ENCODE peak calls at places on chromosomes 13 and 19, in seven cellular contexts. J is upper lobe of left lung, A is AG09319, F is tibial artery, B is neural crest cell, L is psoas muscle, N is PC-3. O is an unnamed sample.

GRCh38 chr13:23984541-23984940 is 87.2 kb upstream of the C1QTNF9B start:
- DNase-seq in A (no peak), N (peak; percentile 88), B (no peak), L (no peak), J (peak; percentile 72), F (no peak), O (no peak)

GRCh38 chr13:110272651-110273050 is 34.3 kb downstream of the COL4A1 start:
- DNase-seq in F (no peak), J (no peak), A (no peak), L (no peak), N (no peak), B (no peak), O (no peak)

GRCh38 chr13:97212540-97213146 is 9.5 kb upstream of the MBNL2 start:
- DNase-seq in N (peak; percentile 68), B (no peak), F (no peak), A (no peak), J (no peak), L (no peak), O (no peak)

GRCh38 chr13:79910869-79911540 is 429.9 kb downstream of the SPRY2 start:
- DNase-seq in F (no peak), J (no peak), B (no peak), A (no peak), N (no peak), L (no peak), O (no peak)

GRCh38 chr13:113651511-113652403 is 6.2 kb downstream of the ATP4B start:
- DNase-seq in J (peak; percentile 20), A (no peak), N (no peak), B (no peak), F (peak; percentile 12), L (no peak), O (peak; percentile 63)

GRCh38 chr13:91328726-91329125 is 18.8 kb upstream of the MIR17HG start:
- DNase-seq in N (no peak), B (no peak), L (no peak), F (no peak), J (no peak), A (no peak), O (no peak)

GRCh38 chr19:14116918-14117578 is 514 bp downstream of the PRKACA start:
- DNase-seq in J (peak; percentile 33), F (peak; percentile 39), N (no peak), B (no peak), L (peak; percentile 63), A (no peak), O (peak; percentile 78)

GRCh38 chr13:26202365-26202972 is 19.6 kb downstream of the RNF6 start:
- DNase-seq in N (no peak), F (no peak), B (no peak), J (no peak), L (no peak), A (no peak), O (no peak)

GRCh38 chr19:44113784-44114390 is 688 bp downstream of the ZNF225 start:
- DNase-seq in B (no peak), N (no peak), F (no peak), L (no peak), J (no peak), A (no peak), O (no peak)

GRCh38 chr19:7460562-7460966 is 28.3 kb downstream of the PEX11G start:
- DNase-seq in B (no peak), A (no peak), F (no peak), N (no peak), J (no peak), L (no peak), O (no peak)

GRCh38 chr19:8340341-8341096 is 2.5 kb downstream of the KANK3 start:
- DNase-seq in B (no peak), J (peak; percentile 72), A (no peak), L (peak; percentile 33), F (no peak), N (no peak), O (peak; percentile 81)

GRCh38 chr19:33957804-33958203 is 161.1 kb downstream of the KCTD15 start:
- DNase-seq in N (no peak), L (no peak), J (no peak), B (no peak), A (no peak), F (no peak), O (no peak)

GRCh38 chr19:38401148-38401547 is 1.7 kb upstream of the FAM98C start:
- DNase-seq in J (no peak), F (no peak), B (no peak), L (no peak), A (no peak), N (peak; percentile 58), O (no peak)

GRCh38 chr13:42970824-42971669 is 21.0 kb downstream of the EPSTI1 start:
- DNase-seq in F (peak; percentile 28), A (no peak), B (peak; percentile 15), N (peak; percentile 70), L (no peak), J (peak; percentile 33), O (no peak)

GRCh38 chr19:16447015-16447384 is 24.8 kb downstream of the EPS15L1 start:
- DNase-seq in B (no peak), L (peak; percentile 78), N (no peak), J (peak; percentile 94), A (peak; percentile 52), F (peak; percentile 91), O (peak; percentile 90)

GRCh38 chr13:73715910-73716257 is 418.3 kb downstream of the KLF12 start:
- DNase-seq in L (no peak), B (no peak), J (no peak), F (no peak), N (peak; percentile 14), A (no peak), O (no peak)

GRCh38 chr13:32881074-32881791 is 135.0 kb upstream of the KL start:
- DNase-seq in J (no peak), F (no peak), N (peak; percentile 33), A (no peak), B (no peak), L (no peak), O (no peak)

GRCh38 chr13:65460136-65460535 is 1770.0 kb downstream of the PCDH9 start:
- DNase-seq in N (no peak), L (no peak), J (no peak), B (no peak), A (no peak), F (no peak), O (no peak)

GRCh38 chr13:76836311-76836710 is 49.9 kb downstream of the KCTD12 start:
- DNase-seq in A (no peak), L (no peak), N (peak; percentile 56), J (no peak), B (no peak), F (no peak), O (no peak)

GRCh38 chr19:48814895-48815294 is 4.1 kb upstream of the BCAT2 start:
- DNase-seq in L (no peak), N (no peak), J (no peak), B (no peak), A (no peak), F (no peak), O (no peak)

GRCh38 chr19:2716722-2717637 is 4.2 kb downstream of the DIRAS1 start:
- DNase-seq in J (no peak), F (no peak), N (no peak), B (no peak), L (no peak), A (no peak), O (no peak)

GRCh38 chr13:41709511-41709910 is 251.4 kb downstream of the VWA8 start:
- DNase-seq in A (no peak), L (no peak), F (no peak), N (no peak), J (no peak), B (no peak), O (no peak)

GRCh38 chr19:4028334-4029246 is 21.1 kb downstream of the PIAS4 start:
- DNase-seq in A (no peak), J (no peak), L (no peak), F (no peak), N (no peak), B (no peak), O (peak; percentile 63)

GRCh38 chr13:97446448-97446847 is 12.5 kb downstream of the RAP2A start:
- DNase-seq in B (no peak), F (no peak), L (no peak), J (no peak), A (no peak), N (no peak), O (no peak)

GRCh38 chr13:91836554-91836953 is 438.1 kb downstream of the GPC5 start:
- DNase-seq in F (no peak), B (no peak), J (no peak), A (no peak), L (no peak), N (no peak), O (no peak)

GRCh38 chr13:93777504-93777903 is 550.9 kb downstream of the GPC6 start:
- DNase-seq in F (no peak), N (peak; percentile 53), L (no peak), A (no peak), J (no peak), B (no peak), O (no peak)

GRCh38 chr19:21891086-21891485 is 55.1 kb upstream of the ZNF43 start:
- DNase-seq in F (no peak), N (peak; percentile 2), L (no peak), A (no peak), J (no peak), B (no peak), O (no peak)

GRCh38 chr19:10454267-10454666 is 33.9 kb downstream of the PDE4A start:
- DNase-seq in L (no peak), A (no peak), B (peak; percentile 40), N (peak; percentile 22), J (no peak), F (no peak), O (no peak)

GRCh38 chr19:9709305-9709704 is 34.4 kb upstream of the ZNF562 start:
- DNase-seq in J (no peak), B (no peak), L (no peak), F (peak; percentile 45), A (no peak), N (no peak), O (no peak)

GRCh38 chr19:28980236-28980868 is 232.6 kb downstream of the UQCRFS1 start:
- DNase-seq in L (no peak), A (no peak), J (no peak), N (no peak), B (no peak), F (no peak), O (no peak)
- TF ChIP-seq CTCF in L (no peak), A (peak; percentile 61), J (no peak), N (no peak), B (peak; percentile 13), F (no peak), O (no peak)

GRCh38 chr19:49939721-49940481 is 10.6 kb upstream of the NUP62 start:
- DNase-seq in J (no peak), N (peak; percentile 30), L (no peak), F (no peak), A (no peak), B (no peak), O (no peak)
- TF ChIP-seq CTCF in J (no peak), N (peak; percentile 52), L (no peak), F (no peak), A (no peak), B (no peak), O (no peak)

DNA sequence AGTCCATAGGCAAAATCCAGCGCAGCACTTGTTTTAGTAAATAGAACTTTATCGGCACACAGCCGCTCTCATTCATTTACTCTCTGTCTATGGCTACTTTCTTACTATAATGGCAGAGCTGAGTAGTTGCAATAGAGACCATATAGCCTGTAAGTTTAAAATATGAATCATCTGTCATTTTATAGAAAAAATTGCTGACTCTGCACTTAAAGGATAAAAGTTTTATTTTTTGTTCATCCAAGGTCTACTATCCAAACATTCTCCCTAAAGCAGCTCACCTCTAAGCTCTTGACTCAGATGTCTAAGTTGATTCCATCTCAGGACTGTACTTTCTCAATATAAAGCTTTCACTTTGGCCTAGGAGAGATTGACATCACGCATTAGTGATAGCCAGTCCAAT is 825.7 kb downstream of the OLFM4 start:
- DNase-seq in A (no peak), F (no peak), J (no peak), B (no peak), N (no peak), L (no peak), O (no peak)
- TF ChIP-seq CTCF in A (no peak), F (no peak), J (no peak), B (no peak), N (no peak), L (no peak), O (no peak)

GRCh38 chr13:100542546-100543156 is 45.9 kb downstream of the GGACT start:
- DNase-seq in L (no peak), J (peak; percentile 16), N (peak; percentile 66), B (no peak), A (peak; percentile 14), F (no peak), O (no peak)
- TF ChIP-seq CTCF in L (peak; percentile 28), J (peak; percentile 55), N (peak; percentile 59), B (peak; percentile 67), A (peak; percentile 59), F (peak; percentile 20), O (peak; percentile 49)